ENCODE peak calls at places on chromosomes 1 and 21, in seven cellular contexts. One of them, this sample, is unnamed.

GRCh38 chr1:103084176-103084575 is 24.1 kb downstream of the COL11A1 start:
- DNase-seq in K562: no peak
- DNase-seq in HepG2: no peak
- DNase-seq in SK-N-SH: no peak
- DNase-seq in GM12891: no peak
- DNase-seq in H1: no peak
- DNase-seq in GM12878: no peak
- DNase-seq in this sample: no peak

GRCh38 chr1:22491995-22492726 is 40.5 kb downstream of the ZBTB40 start:
- DNase-seq in K562: no peak
- DNase-seq in HepG2: no peak
- DNase-seq in SK-N-SH: no peak
- DNase-seq in GM12891: no peak
- DNase-seq in H1: no peak
- DNase-seq in GM12878: no peak
- DNase-seq in this sample: no peak

GRCh38 chr1:1170891-1171550 is 2.7 kb upstream of the TTLL10 start:
- DNase-seq in K562: peak
- DNase-seq in HepG2: no peak
- DNase-seq in SK-N-SH: no peak
- DNase-seq in GM12891: no peak
- DNase-seq in H1: peak
- DNase-seq in GM12878: no peak
- DNase-seq in this sample: no peak

GRCh38 chr1:200040516-200041138 is 13.1 kb downstream of the NR5A2 start:
- DNase-seq in K562: no peak
- DNase-seq in HepG2: peak
- DNase-seq in SK-N-SH: peak
- DNase-seq in GM12891: no peak
- DNase-seq in H1: peak
- DNase-seq in GM12878: no peak
- DNase-seq in this sample: no peak

GRCh38 chr1:62208970-62209369 is 14.3 kb downstream of the L1TD1 start:
- DNase-seq in K562: no peak
- DNase-seq in HepG2: no peak
- DNase-seq in SK-N-SH: no peak
- DNase-seq in GM12891: no peak
- DNase-seq in H1: no peak
- DNase-seq in GM12878: no peak
- DNase-seq in this sample: no peak

GRCh38 chr21:37139902-37140301 is 66.8 kb downstream of the TTC3 start:
- DNase-seq in K562: no peak
- DNase-seq in HepG2: no peak
- DNase-seq in SK-N-SH: no peak
- DNase-seq in GM12891: no peak
- DNase-seq in H1: no peak
- DNase-seq in GM12878: no peak
- DNase-seq in this sample: no peak

GRCh38 chr1:37629008-37629407 is 5.7 kb downstream of the RSPO1 start:
- DNase-seq in K562: no peak
- DNase-seq in HepG2: no peak
- DNase-seq in SK-N-SH: no peak
- DNase-seq in GM12891: no peak
- DNase-seq in H1: no peak
- DNase-seq in GM12878: no peak
- DNase-seq in this sample: no peak

GRCh38 chr1:14647777-14648176 is 49.3 kb downstream of the KAZN start:
- DNase-seq in K562: no peak
- DNase-seq in HepG2: no peak
- DNase-seq in SK-N-SH: no peak
- DNase-seq in GM12891: no peak
- DNase-seq in H1: no peak
- DNase-seq in GM12878: no peak
- DNase-seq in this sample: no peak

GRCh38 chr1:246552110-246552509 is 14.0 kb downstream of the TFB2M start:
- DNase-seq in K562: no peak
- DNase-seq in HepG2: no peak
- DNase-seq in SK-N-SH: no peak
- DNase-seq in GM12891: no peak
- DNase-seq in H1: no peak
- DNase-seq in GM12878: no peak
- DNase-seq in this sample: no peak

GRCh38 chr1:12630946-12631540 is 12.8 kb upstream of the AADACL4 start:
- DNase-seq in K562: no peak
- DNase-seq in HepG2: no peak
- DNase-seq in SK-N-SH: no peak
- DNase-seq in GM12891: no peak
- DNase-seq in H1: no peak
- DNase-seq in GM12878: no peak
- DNase-seq in this sample: no peak

GRCh38 chr1:241622708-241623107 is 17.5 kb downstream of the CHML start:
- DNase-seq in K562: no peak
- DNase-seq in HepG2: no peak
- DNase-seq in SK-N-SH: no peak
- DNase-seq in GM12891: no peak
- DNase-seq in H1: no peak
- DNase-seq in GM12878: no peak
- DNase-seq in this sample: no peak

GRCh38 chr21:42331660-42332059 is 16.5 kb upstream of the TFF3 start:
- DNase-seq in K562: no peak
- DNase-seq in HepG2: no peak
- DNase-seq in SK-N-SH: no peak
- DNase-seq in GM12891: no peak
- DNase-seq in H1: no peak
- DNase-seq in GM12878: no peak
- DNase-seq in this sample: no peak

GRCh38 chr1:33410091-33410701 is 20.7 kb downstream of the PHC2 start:
- DNase-seq in K562: no peak
- DNase-seq in HepG2: no peak
- DNase-seq in SK-N-SH: peak
- DNase-seq in GM12891: no peak
- DNase-seq in H1: no peak
- DNase-seq in GM12878: no peak
- DNase-seq in this sample: no peak

GRCh38 chr1:147264158-147264768 is 21.8 kb downstream of the CHD1L start:
- DNase-seq in K562: no peak
- DNase-seq in HepG2: no peak
- DNase-seq in SK-N-SH: no peak
- DNase-seq in GM12891: no peak
- DNase-seq in H1: no peak
- DNase-seq in GM12878: no peak
- DNase-seq in this sample: no peak

GRCh38 chr1:156677616-156678596 is 699 bp upstream of the NES start:
- DNase-seq in K562: peak
- DNase-seq in HepG2: peak
- DNase-seq in SK-N-SH: peak
- DNase-seq in GM12891: no peak
- DNase-seq in H1: peak
- DNase-seq in GM12878: no peak
- DNase-seq in this sample: no peak

GRCh38 chr1:12230549-12231275 is 882 bp downstream of the VPS13D start:
- DNase-seq in K562: peak
- DNase-seq in HepG2: peak
- DNase-seq in SK-N-SH: peak
- DNase-seq in GM12891: peak
- DNase-seq in H1: peak
- DNase-seq in GM12878: no peak
- DNase-seq in this sample: peak

GRCh38 chr1:78060857-78061563 is 15.2 kb downstream of the GIPC2 start:
- DNase-seq in K562: no peak
- DNase-seq in HepG2: no peak
- DNase-seq in SK-N-SH: no peak
- DNase-seq in GM12891: no peak
- DNase-seq in H1: no peak
- DNase-seq in GM12878: peak
- DNase-seq in this sample: no peak

GRCh38 chr1:13730751-13731482 is 30.9 kb downstream of the PRDM2 start:
- DNase-seq in K562: no peak
- DNase-seq in HepG2: no peak
- DNase-seq in SK-N-SH: no peak
- DNase-seq in GM12891: peak
- DNase-seq in H1: no peak
- DNase-seq in GM12878: peak
- DNase-seq in this sample: peak

GRCh38 chr1:30929944-30930525 is 21.5 kb upstream of the SDC3 start:
- DNase-seq in K562: no peak
- DNase-seq in HepG2: no peak
- DNase-seq in SK-N-SH: no peak
- DNase-seq in GM12891: no peak
- DNase-seq in H1: no peak
- DNase-seq in GM12878: no peak
- DNase-seq in this sample: no peak

GRCh38 chr1:30928789-30929134 is 20.2 kb upstream of the SDC3 start:
- DNase-seq in K562: no peak
- DNase-seq in HepG2: no peak
- DNase-seq in SK-N-SH: no peak
- DNase-seq in GM12891: no peak
- DNase-seq in H1: no peak
- DNase-seq in GM12878: no peak
- DNase-seq in this sample: no peak

GRCh38 chr1:30929135-30929889 is 20.8 kb upstream of the SDC3 start:
- DNase-seq in K562: peak
- DNase-seq in HepG2: peak
- DNase-seq in SK-N-SH: peak
- DNase-seq in GM12891: no peak
- DNase-seq in H1: peak
- DNase-seq in GM12878: no peak
- DNase-seq in this sample: no peak

GRCh38 chr1:30927448-30927847 is 18.9 kb upstream of the SDC3 start:
- DNase-seq in K562: no peak
- DNase-seq in HepG2: no peak
- DNase-seq in SK-N-SH: no peak
- DNase-seq in GM12891: no peak
- DNase-seq in H1: no peak
- DNase-seq in GM12878: no peak
- DNase-seq in this sample: no peak

DNA sequence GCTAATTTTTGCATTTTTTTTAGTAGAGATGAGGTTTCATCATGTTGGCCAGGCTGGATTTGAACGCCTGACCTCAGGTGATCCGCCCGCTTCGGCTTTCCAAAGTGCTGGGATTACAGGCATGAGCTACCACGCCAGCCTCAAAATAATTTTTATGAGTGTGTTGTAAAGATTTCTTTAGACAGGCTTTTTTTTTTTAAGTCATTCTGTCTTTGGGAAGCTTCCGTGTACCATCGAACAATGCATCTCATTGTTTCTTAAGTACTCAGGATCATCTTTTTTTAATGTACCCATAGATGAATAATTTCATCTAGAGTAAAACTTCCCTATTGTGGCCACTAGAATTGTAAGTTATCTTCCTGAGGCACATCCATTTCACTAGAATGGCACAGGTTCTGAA is 19.6 kb upstream of the SDC3 start:
- DNase-seq in K562: no peak
- DNase-seq in HepG2: no peak
- DNase-seq in SK-N-SH: no peak
- DNase-seq in GM12891: no peak
- DNase-seq in H1: no peak
- DNase-seq in GM12878: no peak
- DNase-seq in this sample: no peak
- TF ChIP-seq POLR2AphosphoS5 in K562: no peak
- TF ChIP-seq POLR2AphosphoS5 in HepG2: no peak
- TF ChIP-seq POLR2AphosphoS5 in SK-N-SH: no peak
- TF ChIP-seq POLR2AphosphoS5 in GM12891: no peak
- TF ChIP-seq POLR2AphosphoS5 in H1: no peak
- TF ChIP-seq POLR2AphosphoS5 in GM12878: no peak
- TF ChIP-seq POLR2AphosphoS5 in this sample: no peak

DNA sequence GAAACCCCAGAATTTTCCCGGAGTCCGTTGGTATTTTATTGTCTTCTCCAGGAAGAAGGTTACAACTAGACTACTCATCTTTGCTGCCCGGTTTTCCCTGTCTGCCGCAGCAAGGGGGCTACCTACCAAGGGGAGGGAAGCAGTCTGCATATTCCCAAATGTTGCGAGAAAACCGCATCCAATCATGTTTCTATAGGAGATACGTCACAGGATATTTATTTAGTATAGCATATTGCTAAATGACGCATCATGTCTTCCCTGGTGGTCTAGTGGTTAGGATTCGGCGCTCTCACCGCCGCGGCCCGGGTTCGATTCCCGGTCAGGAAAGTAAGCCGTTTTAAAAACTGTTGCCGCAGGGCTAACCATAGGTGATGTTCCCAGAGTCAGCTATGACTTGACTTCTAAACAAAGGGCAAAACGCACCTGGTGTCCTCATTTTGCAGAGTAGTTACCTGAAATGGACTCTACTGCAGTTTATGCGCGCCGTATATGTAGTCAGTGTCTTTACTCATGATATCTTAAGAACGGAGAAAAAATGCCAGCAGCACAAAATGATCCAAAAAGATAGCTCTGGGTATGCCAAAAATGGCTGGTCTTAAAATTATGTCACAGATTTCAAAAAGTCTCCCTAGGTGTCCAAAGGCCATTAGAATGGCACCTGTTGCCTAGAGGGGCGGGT is 15.2 kb upstream of the ZNF692 start:
- DNase-seq in K562: peak
- DNase-seq in HepG2: peak
- DNase-seq in SK-N-SH: peak
- DNase-seq in GM12891: no peak
- DNase-seq in H1: peak
- DNase-seq in GM12878: peak
- DNase-seq in this sample: no peak
- TF ChIP-seq TAF1 in K562: no peak
- TF ChIP-seq TAF1 in HepG2: no peak
- TF ChIP-seq TAF1 in SK-N-SH: no peak
- TF ChIP-seq TAF1 in GM12891: no peak
- TF ChIP-seq TAF1 in H1: peak
- TF ChIP-seq TAF1 in GM12878: no peak
- TF ChIP-seq TAF1 in this sample: no peak

DNA sequence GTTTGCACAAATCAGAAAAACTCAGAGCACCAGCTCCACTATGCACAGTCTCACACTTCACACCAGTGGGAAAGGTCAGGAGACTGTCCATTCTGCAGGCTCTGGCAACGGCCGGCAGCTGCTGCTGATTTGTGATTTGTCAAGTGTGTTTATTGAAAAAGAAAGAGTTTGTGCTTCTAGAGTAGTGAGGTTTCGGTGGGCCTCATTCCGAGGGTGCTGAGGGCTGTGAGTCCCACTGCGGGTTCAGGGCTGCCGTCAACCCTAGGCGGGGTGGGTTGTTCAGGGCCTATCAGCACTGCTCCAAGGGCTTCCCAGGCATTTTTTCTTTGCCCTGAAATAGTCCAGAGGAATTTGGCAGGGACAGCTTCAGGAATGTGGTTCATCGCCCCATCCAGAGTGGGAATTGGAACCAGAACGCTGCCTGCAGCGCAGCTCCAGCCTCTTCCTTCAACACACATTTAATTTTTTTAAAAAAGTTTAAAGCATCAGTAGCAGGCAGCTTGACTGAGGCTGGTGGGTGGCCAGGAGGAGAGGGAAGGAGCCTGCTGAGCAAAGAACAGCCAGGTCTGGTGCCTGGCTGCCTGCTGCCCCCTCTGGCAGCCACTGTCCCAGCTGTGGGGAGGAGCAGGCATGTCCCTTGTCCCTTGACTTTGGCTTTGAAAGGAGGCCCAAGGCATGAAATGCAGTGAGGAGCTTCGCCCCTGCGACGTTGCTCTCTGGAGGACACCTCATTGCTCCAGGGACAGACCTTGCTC is 19.7 kb downstream of the STUM start:
- DNase-seq in K562: no peak
- DNase-seq in HepG2: peak
- DNase-seq in SK-N-SH: peak
- DNase-seq in GM12891: no peak
- DNase-seq in H1: peak
- DNase-seq in GM12878: no peak
- DNase-seq in this sample: no peak
- TF ChIP-seq POLR2AphosphoS5 in K562: no peak
- TF ChIP-seq POLR2AphosphoS5 in HepG2: no peak
- TF ChIP-seq POLR2AphosphoS5 in SK-N-SH: no peak
- TF ChIP-seq POLR2AphosphoS5 in GM12891: no peak
- TF ChIP-seq POLR2AphosphoS5 in H1: no peak
- TF ChIP-seq POLR2AphosphoS5 in GM12878: no peak
- TF ChIP-seq POLR2AphosphoS5 in this sample: no peak

GRCh38 chr1:41372600-41372993 is 11.4 kb downstream of the FOXO6 start:
- DNase-seq in K562: no peak
- DNase-seq in HepG2: no peak
- DNase-seq in SK-N-SH: no peak
- DNase-seq in GM12891: no peak
- DNase-seq in H1: no peak
- DNase-seq in GM12878: no peak
- DNase-seq in this sample: no peak
- TF ChIP-seq TAF1 in K562: no peak
- TF ChIP-seq TAF1 in HepG2: no peak
- TF ChIP-seq TAF1 in SK-N-SH: no peak
- TF ChIP-seq TAF1 in GM12891: no peak
- TF ChIP-seq TAF1 in H1: no peak
- TF ChIP-seq TAF1 in GM12878: no peak
- TF ChIP-seq TAF1 in this sample: no peak